ENCODE peak calls at places on chromosomes 6 and 20, in ten cellular contexts. X is OCI-LY7, H is mammary epithelial cell, K is H9, N is astrocyte, A is PC-9, O is PC-3, Y is HCT116, Z is MM.1S, P is SK-N-SH. R is an unnamed sample.

GRCh38 chr6:52498538-52499017 is 78.3 kb downstream of the TRAM2 start:
- DNase-seq in X (peak; percentile 77), H (no peak), K (no peak), N (no peak), A (no peak), O (no peak), Y (no peak), Z (peak; percentile 85), P (no peak), R (no peak)

GRCh38 chr6:3163248-3163594 is 5.9 kb upstream of the TUBB2A start:
- DNase-seq in X (no peak), H (no peak), K (no peak), N (no peak), A (no peak), O (no peak), Y (no peak), Z (no peak), P (no peak), R (no peak)

GRCh38 chr6:83463886-83464285 is 33.0 kb upstream of the ME1 start:
- DNase-seq in X (no peak), H (peak; percentile 73), K (no peak), N (no peak), A (no peak), O (peak; percentile 81), Y (no peak), Z (no peak), P (no peak), R (peak; percentile 38)

GRCh38 chr20:59063358-59064213 is 21.0 kb upstream of the PRELID3B start:
- DNase-seq in X (no peak), H (peak; percentile 89), K (no peak), N (peak; percentile 92), A (peak; percentile 49), O (no peak), Y (peak; percentile 75), Z (no peak), P (peak; percentile 45), R (no peak)

GRCh38 chr20:51121901-51122412 is 99.0 kb upstream of the KCNG1 start:
- DNase-seq in X (no peak), H (peak; percentile 62), K (no peak), N (no peak), A (no peak), O (peak; percentile 87), Y (no peak), Z (no peak), P (no peak), R (peak; percentile 13)

GRCh38 chr20:47501483-47502270 is at the start of gene NCOA3:
- DNase-seq in X (peak; percentile 98), H (peak; percentile 92), K (peak; percentile 96), N (peak; percentile 87), A (peak; percentile 98), O (peak; percentile 97), Y (peak; percentile 82), Z (peak; percentile 95), P (peak; percentile 98), R (peak; percentile 56)

GRCh38 chr20:36950432-36951197 is 893 bp downstream of the SAMHD1 start:
- DNase-seq in X (peak; percentile 29), H (peak; percentile 30), K (peak; percentile 41), N (no peak), A (peak; percentile 29), O (peak; percentile 61), Y (no peak), Z (peak; percentile 31), P (no peak), R (no peak)

GRCh38 chr6:139330841-139331500 is 39.2 kb upstream of the TXLNB start:
- DNase-seq in X (no peak), H (no peak), K (no peak), N (no peak), A (no peak), O (no peak), Y (no peak), Z (no peak), P (no peak), R (no peak)

GRCh38 chr20:46010491-46011405 is 2.0 kb downstream of the MMP9 start:
- DNase-seq in X (no peak), H (no peak), K (no peak), N (no peak), A (no peak), O (no peak), Y (no peak), Z (no peak), P (peak; percentile 75), R (no peak)

DNA sequence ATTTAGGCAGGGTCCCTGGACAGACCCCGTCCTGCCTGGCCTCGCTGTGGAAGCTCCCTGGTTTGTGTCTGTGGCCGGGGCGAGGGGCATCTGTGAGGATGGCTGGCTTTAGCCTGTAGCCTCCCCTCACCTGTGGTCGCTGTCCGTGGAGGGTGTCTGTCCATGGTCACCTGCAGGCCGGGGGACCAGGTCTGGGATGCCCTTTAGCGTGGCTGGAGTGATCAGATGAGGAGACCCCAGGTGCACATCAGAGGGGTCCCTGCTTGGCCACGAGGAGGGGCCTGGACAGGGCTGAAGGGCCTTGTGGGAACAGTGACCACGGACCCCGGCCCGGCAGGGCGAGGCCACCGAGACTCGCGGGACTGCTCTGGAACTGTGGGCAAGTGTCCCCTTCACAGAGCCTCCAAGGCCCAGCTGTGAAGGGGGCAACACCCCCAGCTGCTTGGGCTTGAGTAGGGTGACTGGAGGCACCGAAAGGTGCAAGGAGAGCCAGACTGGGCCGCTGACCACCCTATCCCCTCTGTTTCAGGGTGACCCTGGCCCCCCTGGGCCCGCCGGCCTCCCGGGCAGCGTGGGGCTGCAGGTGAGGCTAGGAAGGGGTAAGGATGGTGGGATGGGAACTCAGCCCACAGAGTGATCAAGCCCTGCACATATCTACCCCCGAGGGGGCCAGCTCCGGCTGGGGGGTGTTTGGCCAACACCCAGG is 8.6 kb downstream of the COL9A3 start:
- DNase-seq in X (no peak), H (no peak), K (no peak), N (no peak), A (no peak), O (no peak), Y (no peak), Z (no peak), P (no peak), R (no peak)
- H4K20me1 ChIP-seq in X (no peaks in the 10 kb centered on the region), H (no peaks in the 10 kb centered on the region), K (no peaks in the 10 kb centered on the region), N (no peaks in the 10 kb centered on the region), A (no peaks in the 10 kb centered on the region), O (no peaks in the 10 kb centered on the region), Y (no peaks in the 10 kb centered on the region), Z (no peaks in the 10 kb centered on the region), P (no peaks in the 10 kb centered on the region), R (no peaks in the 10 kb centered on the region)

GRCh38 chr20:33014336-33015113 is 7.0 kb downstream of the BPIFB2 start:
- DNase-seq in X (no peak), H (no peak), K (no peak), N (no peak), A (no peak), O (no peak), Y (no peak), Z (no peak), P (no peak), R (no peak)

GRCh38 chr20:33010674-33011449 is 3.4 kb downstream of the BPIFB2 start:
- DNase-seq in X (no peak), H (no peak), K (no peak), N (no peak), A (no peak), O (no peak), Y (no peak), Z (no peak), P (no peak), R (no peak)

GRCh38 chr20:33013701-33014326 is 6.3 kb downstream of the BPIFB2 start:
- DNase-seq in X (no peak), H (no peak), K (no peak), N (no peak), A (no peak), O (no peak), Y (no peak), Z (no peak), P (no peak), R (no peak)

GRCh38 chr20:33010133-33010504 is 2.6 kb downstream of the BPIFB2 start:
- DNase-seq in X (no peak), H (no peak), K (no peak), N (no peak), A (no peak), O (no peak), Y (no peak), Z (no peak), P (no peak), R (no peak)

GRCh38 chr20:33012327-33013189 is 5.1 kb downstream of the BPIFB2 start:
- DNase-seq in X (no peak), H (no peak), K (no peak), N (no peak), A (no peak), O (no peak), Y (no peak), Z (no peak), P (no peak), R (no peak)
- H4K20me1 ChIP-seq in X (no peaks in the 10 kb centered on the region), H (no peaks in the 10 kb centered on the region), K (no peaks in the 10 kb centered on the region), N (no peaks in the 10 kb centered on the region), A (no peaks in the 10 kb centered on the region), O (no peaks in the 10 kb centered on the region), Y (no peaks in the 10 kb centered on the region), Z (no peaks in the 10 kb centered on the region), P (no peaks in the 10 kb centered on the region), R (no peaks in the 10 kb centered on the region)

DNA sequence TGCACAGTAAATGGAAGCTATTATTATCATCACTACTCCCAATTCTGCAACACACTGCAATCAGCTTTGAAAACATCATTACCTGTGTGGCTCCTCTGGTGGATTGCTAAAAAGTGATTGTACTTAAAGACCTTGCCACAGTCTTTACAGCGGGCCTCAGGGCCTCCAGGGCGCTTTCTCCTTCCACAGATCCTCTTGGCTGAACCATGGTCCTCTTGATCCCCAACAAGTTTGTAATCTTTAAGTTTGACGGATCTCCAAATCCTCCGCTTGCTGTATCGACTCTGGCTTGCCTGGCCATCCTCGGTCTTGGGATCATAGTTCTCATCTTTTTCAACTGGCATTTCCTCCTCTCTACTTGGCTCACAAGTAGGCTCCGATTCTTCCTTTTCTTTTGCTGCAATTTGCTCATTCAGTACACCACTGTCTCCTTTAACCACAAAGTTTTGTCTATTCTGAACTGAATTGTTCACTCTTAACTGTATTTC is 2.0 kb downstream of the ZBTB24 start:
- DNase-seq in X (no peak), H (no peak), K (no peak), N (no peak), A (no peak), O (no peak), Y (no peak), Z (no peak), P (no peak), R (no peak)
- H4K20me1 ChIP-seq in X (peaks cover 41% of the 10 kb centered on the region), H (no peaks in the 10 kb centered on the region), K (no peaks in the 10 kb centered on the region), N (peaks cover 33% of the 10 kb centered on the region), A (peaks cover 23% of the 10 kb centered on the region), O (peaks cover 2% of the 10 kb centered on the region), Y (no peaks in the 10 kb centered on the region), Z (no peaks in the 10 kb centered on the region), P (peaks cover 12% of the 10 kb centered on the region), R (peaks cover 3% of the 10 kb centered on the region)

DNA sequence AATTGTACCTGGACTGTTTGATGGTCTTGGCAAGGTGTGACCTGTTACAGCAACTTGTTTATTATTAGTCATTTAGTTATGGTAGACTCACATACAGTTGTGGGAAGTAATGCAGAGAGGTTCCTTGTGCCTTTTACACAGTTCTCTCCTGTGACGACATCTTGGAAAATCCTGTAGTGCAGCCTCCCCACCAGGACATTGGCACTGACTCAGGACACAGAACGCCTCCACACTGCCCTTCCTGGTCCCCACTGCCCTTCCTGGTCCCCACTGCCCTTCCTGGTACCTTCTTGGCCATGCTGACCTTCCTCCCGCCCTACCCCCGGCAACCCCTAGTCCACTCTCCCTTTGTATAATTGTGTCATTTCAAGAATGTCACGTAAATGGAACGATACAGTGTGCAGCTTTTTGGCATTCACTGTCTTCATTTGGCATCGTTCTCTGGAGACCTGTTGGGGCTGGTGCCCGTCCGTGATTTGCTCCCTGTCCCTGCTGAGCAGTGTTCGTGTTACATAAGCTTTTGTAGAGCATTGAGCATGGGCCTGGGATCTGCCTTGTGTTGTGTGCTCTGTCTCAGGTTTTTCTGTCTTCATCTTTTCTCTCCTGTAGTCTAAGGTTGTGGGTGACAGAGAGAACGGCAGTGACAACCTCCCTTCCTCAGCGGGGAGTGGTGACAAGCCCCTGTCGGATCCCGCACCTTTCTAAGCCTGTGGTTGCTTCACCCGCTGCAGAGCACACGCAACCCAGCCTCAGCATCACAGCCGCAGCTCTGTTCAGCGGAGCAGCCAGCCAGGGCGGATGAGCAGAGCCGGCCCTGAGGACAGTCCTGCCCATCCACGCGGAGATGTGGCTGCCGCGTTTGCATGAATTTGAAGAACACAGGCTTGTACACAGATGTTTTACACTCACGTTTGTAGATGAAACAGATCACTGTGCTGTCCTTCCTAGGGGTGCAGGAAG is 5.4 kb upstream of the DNAJC5 start:
- DNase-seq in X (no peak), H (peak; percentile 88), K (no peak), N (no peak), A (peak; percentile 45), O (peak; percentile 63), Y (no peak), Z (no peak), P (no peak), R (no peak)
- H4K20me1 ChIP-seq in X (no peaks in the 10 kb centered on the region), H (no peaks in the 10 kb centered on the region), K (no peaks in the 10 kb centered on the region), N (peaks cover 65% of the 10 kb centered on the region), A (peaks cover 24% of the 10 kb centered on the region), O (peaks cover 21% of the 10 kb centered on the region), Y (peaks cover 3% of the 10 kb centered on the region), Z (no peaks in the 10 kb centered on the region), P (peaks cover 21% of the 10 kb centered on the region), R (peaks cover 19% of the 10 kb centered on the region)